ENCODE peak calls at places on chromosome 19, in seven cellular contexts. E is cardiac fibroblast; M is fibroblast of pulmonary artery; D is fibroblast of lung; B is esophagus muscularis mucosa; U is BE2C; R is CD8-positive, alpha-beta T cell. H is an unnamed sample.

GRCh38 chr19:43525836-43526771 is 897 bp downstream of the ETHE1 start:
- DNase-seq in D (no peak), M (no peak), R (no peak), B (no peak), E (no peak), U (no peak), H (peak)

GRCh38 chr19:43743059-43743458 is 11.7 kb downstream of the SMG9 start:
- DNase-seq in B (no peak), E (peak), R (no peak), U (no peak), M (peak), D (no peak), H (peak)

GRCh38 chr19:18274776-18275356 is 614 bp upstream of the IQCN start:
- DNase-seq in E (peak), R (no peak), B (peak), U (peak), D (peak), M (peak), H (peak)

GRCh38 chr19:30344446-30345425 is 27.4 kb upstream of the ZNF536 start:
- DNase-seq in U (peak), B (no peak), M (no peak), E (no peak), R (no peak), D (no peak), H (no peak)

GRCh38 chr19:38277549-38277948 is 13.2 kb downstream of the SPINT2 start:
- DNase-seq in E (peak), D (peak), U (no peak), R (no peak), M (peak), B (no peak), H (no peak)

GRCh38 chr19:38385804-38386257 is 2.0 kb downstream of the GGN start:
- DNase-seq in U (peak), B (no peak), E (no peak), D (no peak), M (no peak), R (no peak), H (no peak)

GRCh38 chr19:3725640-3726310 is 17.6 kb downstream of the TJP3 start:
- DNase-seq in D (no peak), M (no peak), B (no peak), E (no peak), U (no peak), R (no peak), H (no peak)

GRCh38 chr19:39200818-39201145 is 3.3 kb downstream of the SYCN start:
- DNase-seq in E (no peak), M (no peak), D (no peak), R (no peak), U (no peak), B (no peak), H (no peak)

DNA sequence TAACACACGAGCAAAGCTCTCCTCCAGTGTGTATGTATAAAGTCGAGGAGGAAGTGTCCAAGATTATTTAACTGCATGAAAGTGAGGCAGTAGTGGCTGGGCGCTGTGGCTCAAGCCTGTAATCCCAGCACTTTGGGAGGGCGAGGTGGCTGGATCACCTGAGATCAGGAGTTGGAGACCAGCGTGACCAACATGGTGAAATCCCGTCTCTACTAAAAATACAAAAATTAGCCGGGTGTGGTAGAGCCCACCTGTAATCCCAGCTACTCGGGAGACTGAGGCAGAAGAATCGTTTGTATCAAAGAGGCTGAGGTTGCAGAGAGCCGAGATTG is 1.2 kb upstream of the ZNF20 start:
- DNase-seq in M (no peak), B (no peak), D (no peak), E (no peak), R (no peak), U (no peak), H (no peak)
- TF ChIP-seq CTCF in M (no peak), B (no peak), D (no peak), E (no peak), R (peak), U (no peak), H (no peak)

GRCh38 chr19:35882074-35882832 is 13.9 kb downstream of the APLP1 start:
- DNase-seq in M (peak), B (no peak), E (peak), R (no peak), U (peak), D (peak), H (peak)

GRCh38 chr19:35879068-35879467 is 10.7 kb downstream of the APLP1 start:
- DNase-seq in U (no peak), D (no peak), E (no peak), B (no peak), R (no peak), M (no peak), H (no peak)

GRCh38 chr19:35883920-35884319 is 15.5 kb downstream of the APLP1 start:
- DNase-seq in M (no peak), R (no peak), B (no peak), E (no peak), D (no peak), U (no peak), H (no peak)

GRCh38 chr19:35885225-35885624 is 15.1 kb downstream of the NFKBID start:
- DNase-seq in M (no peak), E (no peak), U (no peak), B (no peak), R (no peak), D (no peak), H (no peak)

DNA sequence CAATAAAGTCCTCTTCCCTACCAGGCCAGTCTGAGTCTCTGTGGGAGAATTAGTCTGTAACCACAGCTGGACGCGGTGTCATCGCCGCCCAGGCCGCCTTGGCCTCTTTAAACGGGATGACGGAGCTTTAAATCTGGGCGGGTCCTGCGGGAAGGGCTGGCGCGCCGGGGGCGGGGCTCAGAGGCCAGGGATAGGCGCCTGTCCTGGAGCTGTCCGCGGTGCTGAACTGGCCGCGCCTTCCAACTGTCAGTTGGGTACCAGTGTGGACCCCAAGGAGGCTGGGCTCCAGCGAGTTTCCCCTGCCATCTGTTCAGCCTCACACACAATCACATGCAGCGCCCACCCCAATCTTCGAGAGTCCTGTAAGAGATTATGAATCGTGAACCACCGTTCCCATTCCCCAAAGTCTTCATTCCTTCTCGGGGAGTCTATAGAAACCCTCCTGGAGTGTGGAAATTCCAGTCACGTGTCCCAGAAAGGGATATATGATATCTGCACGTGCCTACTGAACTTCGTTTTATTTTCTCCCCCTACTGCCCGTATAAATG is 11.5 kb downstream of the APLP1 start:
- DNase-seq in R (peak), B (no peak), E (peak), M (peak), U (peak), D (peak), H (peak)
- H3K4me3 ChIP-seq in R (no peak), B (no peak), E (no peak), M (no peak), U (peak), D (no peak), H (no peak)

DNA sequence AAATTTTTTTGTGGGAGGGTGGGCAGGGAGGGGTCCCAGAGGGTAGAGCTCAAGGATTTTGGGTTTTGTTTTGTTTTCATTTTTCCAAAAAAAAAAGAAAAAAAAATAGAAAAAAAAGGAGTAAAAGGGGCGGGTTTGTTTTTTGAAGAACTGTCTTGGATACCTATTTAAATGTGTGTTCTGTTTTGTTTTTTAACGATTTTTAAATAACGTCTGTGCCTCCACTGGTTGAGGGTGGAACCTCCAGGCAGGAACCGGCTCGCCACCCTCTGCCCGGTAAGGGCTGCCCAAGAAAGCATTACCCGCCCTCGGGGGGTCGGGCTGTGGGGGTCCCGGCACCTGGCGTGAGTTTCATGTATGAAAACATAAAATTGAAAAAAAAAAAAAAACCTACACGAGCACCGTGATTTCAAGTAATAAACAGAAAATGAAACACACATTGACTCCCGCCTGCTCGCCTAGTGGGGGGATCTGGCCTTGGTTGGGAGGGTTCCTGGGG is 10.4 kb downstream of the MIDN start:
- DNase-seq in E (no peak), R (no peak), U (no peak), B (no peak), M (no peak), D (no peak), H (peak)
- TF ChIP-seq CTCF in E (peak), R (no peak), U (no peak), B (no peak), M (no peak), D (no peak), H (no peak)

GRCh38 chr19:35205733-35206323 is 22.7 kb downstream of the FAM187B start:
- DNase-seq in M (no peak), B (peak), D (no peak), U (no peak), E (no peak), R (no peak), H (no peak)

GRCh38 chr19:35208121-35208520 is 20.4 kb downstream of the FAM187B start:
- DNase-seq in E (no peak), M (no peak), D (no peak), B (no peak), R (no peak), U (no peak), H (no peak)

GRCh38 chr19:35207391-35207871 is 21.1 kb downstream of the FAM187B start:
- DNase-seq in E (no peak), U (no peak), B (peak), D (no peak), R (peak), M (no peak), H (no peak)

GRCh38 chr19:35206379-35206778 is 22.2 kb downstream of the FAM187B start:
- DNase-seq in E (no peak), U (no peak), R (peak), B (no peak), M (no peak), D (no peak), H (no peak)

GRCh38 chr19:35206855-35207254 is 21.7 kb downstream of the FAM187B start:
- DNase-seq in E (no peak), B (peak), R (no peak), D (no peak), U (no peak), M (no peak), H (no peak)
- H3K4me3 ChIP-seq in E (no peak), B (no peak), R (peak), D (no peak), U (no peak), M (no peak), H (no peak)

GRCh38 chr19:50196322-50196932 is 7.0 kb upstream of the MYH14 start:
- DNase-seq in R (no peak), E (no peak), D (no peak), M (no peak), U (no peak), B (no peak), H (no peak)

GRCh38 chr19:50202399-50202798 is 1.0 kb upstream of the MYH14 start:
- DNase-seq in R (no peak), M (no peak), B (no peak), D (no peak), U (no peak), E (no peak), H (no peak)

GRCh38 chr19:50197348-50197747 is 6.1 kb upstream of the MYH14 start:
- DNase-seq in D (no peak), U (no peak), E (no peak), R (no peak), M (no peak), B (no peak), H (no peak)

GRCh38 chr19:50198431-50199253 is 4.8 kb upstream of the MYH14 start:
- DNase-seq in M (no peak), B (no peak), D (no peak), U (no peak), R (no peak), E (no peak), H (no peak)

DNA sequence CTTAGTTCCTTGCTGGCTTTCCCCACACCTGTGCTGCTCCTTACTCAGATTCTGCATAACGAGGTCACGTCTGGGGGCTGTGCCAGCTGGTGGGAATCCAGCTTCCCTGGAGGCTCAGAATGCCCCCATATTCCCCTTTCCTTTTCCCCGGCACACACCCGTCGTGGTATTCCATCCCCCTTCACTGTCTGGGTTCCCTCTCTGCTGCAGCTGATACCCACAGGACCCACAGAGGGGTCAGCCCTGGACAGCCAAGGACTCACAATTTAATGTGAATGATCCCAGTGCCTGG is 4.2 kb upstream of the MYH14 start:
- DNase-seq in R (no peak), E (no peak), M (no peak), D (no peak), B (no peak), U (no peak), H (no peak)
- TF ChIP-seq CTCF in R (no peak), E (no peak), M (no peak), D (no peak), B (no peak), U (no peak), H (no peak)

GRCh38 chr19:48480151-48480475 is 10.9 kb downstream of the CYTH2 start:
- DNase-seq in E (no peak), B (no peak), D (peak), U (no peak), R (peak), M (no peak), H (peak)
- H3K4me3 ChIP-seq in E (peak), B (peak), D (peak), U (no peak), R (peak), M (peak), H (peak)